ENCODE peak calls at places on chromosomes 13 and 19, in four cellular contexts. One of them, this sample, is unnamed.

GRCh38 chr19:5038631-5039271 is 69.8 kb downstream of the KDM4B start:
- DNase-seq in fibroblast of villous mesenchyme: no peak
- DNase-seq in lower lobe of right lung: no peak
- DNase-seq in stimulated activated CD4-positive, alpha-beta T cell treated with anti-CD3 and anti-CD28 coated beads, Interleukin-12 subunit alpha, Interleukin-12 subunit beta, amount 100 ng/mL, for 4 hours: no peak
- DNase-seq in this sample: no peak

GRCh38 chr13:89721216-89721615 is 1626.3 kb upstream of the MIR17HG start:
- DNase-seq in fibroblast of villous mesenchyme: no peak
- DNase-seq in lower lobe of right lung: no peak
- DNase-seq in stimulated activated CD4-positive, alpha-beta T cell treated with anti-CD3 and anti-CD28 coated beads, Interleukin-12 subunit alpha, Interleukin-12 subunit beta, amount 100 ng/mL, for 4 hours: no peak
- DNase-seq in this sample: no peak

GRCh38 chr13:51785592-51786424 is 18.2 kb downstream of the DHRS12 start:
- DNase-seq in fibroblast of villous mesenchyme: peak; percentile 76
- DNase-seq in lower lobe of right lung: no peak
- DNase-seq in stimulated activated CD4-positive, alpha-beta T cell treated with anti-CD3 and anti-CD28 coated beads, Interleukin-12 subunit alpha, Interleukin-12 subunit beta, amount 100 ng/mL, for 4 hours: no peak
- DNase-seq in this sample: no peak

GRCh38 chr19:7395793-7396192 is 47.1 kb downstream of the ARHGEF18 start:
- DNase-seq in fibroblast of villous mesenchyme: peak; percentile 24
- DNase-seq in lower lobe of right lung: no peak
- DNase-seq in stimulated activated CD4-positive, alpha-beta T cell treated with anti-CD3 and anti-CD28 coated beads, Interleukin-12 subunit alpha, Interleukin-12 subunit beta, amount 100 ng/mL, for 4 hours: no peak
- DNase-seq in this sample: no peak

GRCh38 chr19:55384576-55385235 is 614 bp upstream of the TMEM238 start:
- DNase-seq in fibroblast of villous mesenchyme: no peak
- DNase-seq in lower lobe of right lung: peak; percentile 66
- DNase-seq in stimulated activated CD4-positive, alpha-beta T cell treated with anti-CD3 and anti-CD28 coated beads, Interleukin-12 subunit alpha, Interleukin-12 subunit beta, amount 100 ng/mL, for 4 hours: peak; percentile 37
- DNase-seq in this sample: peak; percentile 44

GRCh38 chr19:4803736-4804695 is 12.5 kb downstream of the FEM1A start:
- DNase-seq in fibroblast of villous mesenchyme: peak; percentile 54
- DNase-seq in lower lobe of right lung: peak; percentile 68
- DNase-seq in stimulated activated CD4-positive, alpha-beta T cell treated with anti-CD3 and anti-CD28 coated beads, Interleukin-12 subunit alpha, Interleukin-12 subunit beta, amount 100 ng/mL, for 4 hours: peak; percentile 63
- DNase-seq in this sample: peak; percentile 56

GRCh38 chr13:39362652-39363390 is 240.2 kb downstream of the LHFPL6 start:
- DNase-seq in fibroblast of villous mesenchyme: no peak
- DNase-seq in lower lobe of right lung: no peak
- DNase-seq in stimulated activated CD4-positive, alpha-beta T cell treated with anti-CD3 and anti-CD28 coated beads, Interleukin-12 subunit alpha, Interleukin-12 subunit beta, amount 100 ng/mL, for 4 hours: no peak
- DNase-seq in this sample: no peak

GRCh38 chr13:99796175-99796819 is 175.3 kb downstream of the ZIC5 start:
- DNase-seq in fibroblast of villous mesenchyme: peak; percentile 42
- DNase-seq in lower lobe of right lung: no peak
- DNase-seq in stimulated activated CD4-positive, alpha-beta T cell treated with anti-CD3 and anti-CD28 coated beads, Interleukin-12 subunit alpha, Interleukin-12 subunit beta, amount 100 ng/mL, for 4 hours: no peak
- DNase-seq in this sample: no peak

GRCh38 chr19:43439183-43440063 is 24.7 kb downstream of the TEX101 start:
- DNase-seq in fibroblast of villous mesenchyme: no peak
- DNase-seq in lower lobe of right lung: no peak
- DNase-seq in stimulated activated CD4-positive, alpha-beta T cell treated with anti-CD3 and anti-CD28 coated beads, Interleukin-12 subunit alpha, Interleukin-12 subunit beta, amount 100 ng/mL, for 4 hours: no peak
- DNase-seq in this sample: no peak

GRCh38 chr19:29714953-29715694 is at the start of gene C19orf12:
- DNase-seq in fibroblast of villous mesenchyme: peak; percentile 45
- DNase-seq in lower lobe of right lung: peak; percentile 76
- DNase-seq in stimulated activated CD4-positive, alpha-beta T cell treated with anti-CD3 and anti-CD28 coated beads, Interleukin-12 subunit alpha, Interleukin-12 subunit beta, amount 100 ng/mL, for 4 hours: peak; percentile 65
- DNase-seq in this sample: peak; percentile 75

GRCh38 chr19:5470264-5470671 is 15.1 kb downstream of the ZNRF4 start:
- DNase-seq in fibroblast of villous mesenchyme: no peak
- DNase-seq in lower lobe of right lung: no peak
- DNase-seq in stimulated activated CD4-positive, alpha-beta T cell treated with anti-CD3 and anti-CD28 coated beads, Interleukin-12 subunit alpha, Interleukin-12 subunit beta, amount 100 ng/mL, for 4 hours: no peak
- DNase-seq in this sample: no peak

GRCh38 chr13:107562222-107562621 is 653.1 kb downstream of the LIG4 start:
- DNase-seq in fibroblast of villous mesenchyme: no peak
- DNase-seq in lower lobe of right lung: no peak
- DNase-seq in stimulated activated CD4-positive, alpha-beta T cell treated with anti-CD3 and anti-CD28 coated beads, Interleukin-12 subunit alpha, Interleukin-12 subunit beta, amount 100 ng/mL, for 4 hours: no peak
- DNase-seq in this sample: no peak

GRCh38 chr13:27868639-27869435 is 51.0 kb upstream of the PDX1 start:
- DNase-seq in fibroblast of villous mesenchyme: peak; percentile 18
- DNase-seq in lower lobe of right lung: no peak
- DNase-seq in stimulated activated CD4-positive, alpha-beta T cell treated with anti-CD3 and anti-CD28 coated beads, Interleukin-12 subunit alpha, Interleukin-12 subunit beta, amount 100 ng/mL, for 4 hours: no peak
- DNase-seq in this sample: no peak

GRCh38 chr13:49690133-49690989 is 925 bp downstream of the EBPL start:
- DNase-seq in fibroblast of villous mesenchyme: peak; percentile 84
- DNase-seq in lower lobe of right lung: no peak
- DNase-seq in stimulated activated CD4-positive, alpha-beta T cell treated with anti-CD3 and anti-CD28 coated beads, Interleukin-12 subunit alpha, Interleukin-12 subunit beta, amount 100 ng/mL, for 4 hours: no peak
- DNase-seq in this sample: no peak

GRCh38 chr13:72384879-72385278 is 342.6 kb downstream of the MZT1 start:
- DNase-seq in fibroblast of villous mesenchyme: peak; percentile 16
- DNase-seq in lower lobe of right lung: no peak
- DNase-seq in stimulated activated CD4-positive, alpha-beta T cell treated with anti-CD3 and anti-CD28 coated beads, Interleukin-12 subunit alpha, Interleukin-12 subunit beta, amount 100 ng/mL, for 4 hours: no peak
- DNase-seq in this sample: no peak

GRCh38 chr13:42649761-42650289 is 75.9 kb downstream of the TNFSF11 start:
- DNase-seq in fibroblast of villous mesenchyme: no peak
- DNase-seq in lower lobe of right lung: no peak
- DNase-seq in stimulated activated CD4-positive, alpha-beta T cell treated with anti-CD3 and anti-CD28 coated beads, Interleukin-12 subunit alpha, Interleukin-12 subunit beta, amount 100 ng/mL, for 4 hours: no peak
- DNase-seq in this sample: no peak

GRCh38 chr13:63449549-63449948 is 2033.9 kb upstream of the PCDH20 start:
- DNase-seq in fibroblast of villous mesenchyme: no peak
- DNase-seq in lower lobe of right lung: no peak
- DNase-seq in stimulated activated CD4-positive, alpha-beta T cell treated with anti-CD3 and anti-CD28 coated beads, Interleukin-12 subunit alpha, Interleukin-12 subunit beta, amount 100 ng/mL, for 4 hours: no peak
- DNase-seq in this sample: no peak

GRCh38 chr13:112833551-112834257 is 135.3 kb upstream of the MCF2L start:
- DNase-seq in fibroblast of villous mesenchyme: no peak
- DNase-seq in lower lobe of right lung: peak; percentile 9
- DNase-seq in stimulated activated CD4-positive, alpha-beta T cell treated with anti-CD3 and anti-CD28 coated beads, Interleukin-12 subunit alpha, Interleukin-12 subunit beta, amount 100 ng/mL, for 4 hours: no peak
- DNase-seq in this sample: no peak

GRCh38 chr19:2145831-2146241 is 5.5 kb downstream of the AP3D1 start:
- DNase-seq in fibroblast of villous mesenchyme: no peak
- DNase-seq in lower lobe of right lung: no peak
- DNase-seq in stimulated activated CD4-positive, alpha-beta T cell treated with anti-CD3 and anti-CD28 coated beads, Interleukin-12 subunit alpha, Interleukin-12 subunit beta, amount 100 ng/mL, for 4 hours: no peak
- DNase-seq in this sample: no peak

GRCh38 chr19:51552996-51553725 is 17.9 kb upstream of the ZNF175 start:
- DNase-seq in fibroblast of villous mesenchyme: peak; percentile 60
- DNase-seq in lower lobe of right lung: peak; percentile 71
- DNase-seq in stimulated activated CD4-positive, alpha-beta T cell treated with anti-CD3 and anti-CD28 coated beads, Interleukin-12 subunit alpha, Interleukin-12 subunit beta, amount 100 ng/mL, for 4 hours: peak; percentile 43
- DNase-seq in this sample: no peak

GRCh38 chr13:113906566-113906965 is 42.7 kb upstream of the GAS6 start:
- DNase-seq in fibroblast of villous mesenchyme: no peak
- DNase-seq in lower lobe of right lung: no peak
- DNase-seq in stimulated activated CD4-positive, alpha-beta T cell treated with anti-CD3 and anti-CD28 coated beads, Interleukin-12 subunit alpha, Interleukin-12 subunit beta, amount 100 ng/mL, for 4 hours: no peak
- DNase-seq in this sample: peak; percentile 4

GRCh38 chr13:97945792-97946419 is 7.6 kb upstream of the IPO5 start:
- DNase-seq in fibroblast of villous mesenchyme: no peak
- DNase-seq in lower lobe of right lung: no peak
- DNase-seq in stimulated activated CD4-positive, alpha-beta T cell treated with anti-CD3 and anti-CD28 coated beads, Interleukin-12 subunit alpha, Interleukin-12 subunit beta, amount 100 ng/mL, for 4 hours: no peak
- DNase-seq in this sample: no peak

GRCh38 chr19:2050349-2050990 is 574 bp downstream of the MKNK2 start:
- DNase-seq in fibroblast of villous mesenchyme: no peak
- DNase-seq in lower lobe of right lung: no peak
- DNase-seq in stimulated activated CD4-positive, alpha-beta T cell treated with anti-CD3 and anti-CD28 coated beads, Interleukin-12 subunit alpha, Interleukin-12 subunit beta, amount 100 ng/mL, for 4 hours: no peak
- DNase-seq in this sample: no peak

GRCh38 chr13:51380269-51380668 is 40.8 kb downstream of the SERPINE3 start:
- DNase-seq in fibroblast of villous mesenchyme: no peak
- DNase-seq in lower lobe of right lung: no peak
- DNase-seq in stimulated activated CD4-positive, alpha-beta T cell treated with anti-CD3 and anti-CD28 coated beads, Interleukin-12 subunit alpha, Interleukin-12 subunit beta, amount 100 ng/mL, for 4 hours: no peak
- DNase-seq in this sample: no peak

GRCh38 chr13:42798118-42798517 is 16.7 kb downstream of the FAM216B start:
- DNase-seq in fibroblast of villous mesenchyme: no peak
- DNase-seq in lower lobe of right lung: no peak
- DNase-seq in stimulated activated CD4-positive, alpha-beta T cell treated with anti-CD3 and anti-CD28 coated beads, Interleukin-12 subunit alpha, Interleukin-12 subunit beta, amount 100 ng/mL, for 4 hours: no peak
- DNase-seq in this sample: no peak

GRCh38 chr13:27442071-27442647 is 8.2 kb downstream of the MTIF3 start:
- DNase-seq in fibroblast of villous mesenchyme: no peak
- DNase-seq in lower lobe of right lung: no peak
- DNase-seq in stimulated activated CD4-positive, alpha-beta T cell treated with anti-CD3 and anti-CD28 coated beads, Interleukin-12 subunit alpha, Interleukin-12 subunit beta, amount 100 ng/mL, for 4 hours: peak; percentile 13
- DNase-seq in this sample: no peak

GRCh38 chr13:31424130-31424729 is 224.5 kb downstream of the B3GLCT start:
- DNase-seq in fibroblast of villous mesenchyme: peak; percentile 79
- DNase-seq in lower lobe of right lung: peak; percentile 74
- DNase-seq in stimulated activated CD4-positive, alpha-beta T cell treated with anti-CD3 and anti-CD28 coated beads, Interleukin-12 subunit alpha, Interleukin-12 subunit beta, amount 100 ng/mL, for 4 hours: peak; percentile 32
- DNase-seq in this sample: no peak

GRCh38 chr19:22617614-22618325 is 16.4 kb upstream of the ZNF492 start:
- DNase-seq in fibroblast of villous mesenchyme: no peak
- DNase-seq in lower lobe of right lung: no peak
- DNase-seq in stimulated activated CD4-positive, alpha-beta T cell treated with anti-CD3 and anti-CD28 coated beads, Interleukin-12 subunit alpha, Interleukin-12 subunit beta, amount 100 ng/mL, for 4 hours: no peak
- DNase-seq in this sample: no peak

GRCh38 chr13:113161433-113161832 is 3.0 kb downstream of the PROZ start:
- DNase-seq in fibroblast of villous mesenchyme: no peak
- DNase-seq in lower lobe of right lung: no peak
- DNase-seq in stimulated activated CD4-positive, alpha-beta T cell treated with anti-CD3 and anti-CD28 coated beads, Interleukin-12 subunit alpha, Interleukin-12 subunit beta, amount 100 ng/mL, for 4 hours: no peak
- DNase-seq in this sample: no peak

GRCh38 chr13:98447881-98448641 is 128.8 kb downstream of the STK24 start:
- DNase-seq in fibroblast of villous mesenchyme: peak; percentile 28
- DNase-seq in lower lobe of right lung: no peak
- DNase-seq in stimulated activated CD4-positive, alpha-beta T cell treated with anti-CD3 and anti-CD28 coated beads, Interleukin-12 subunit alpha, Interleukin-12 subunit beta, amount 100 ng/mL, for 4 hours: no peak
- DNase-seq in this sample: no peak

GRCh38 chr19:1343026-1343425 is 40.7 kb upstream of the NDUFS7 start:
- DNase-seq in fibroblast of villous mesenchyme: peak; percentile 47
- DNase-seq in lower lobe of right lung: no peak
- DNase-seq in stimulated activated CD4-positive, alpha-beta T cell treated with anti-CD3 and anti-CD28 coated beads, Interleukin-12 subunit alpha, Interleukin-12 subunit beta, amount 100 ng/mL, for 4 hours: no peak
- DNase-seq in this sample: no peak

GRCh38 chr13:112072531-112073244 is 5.7 kb downstream of the SOX1 start:
- DNase-seq in fibroblast of villous mesenchyme: no peak
- DNase-seq in lower lobe of right lung: no peak
- DNase-seq in stimulated activated CD4-positive, alpha-beta T cell treated with anti-CD3 and anti-CD28 coated beads, Interleukin-12 subunit alpha, Interleukin-12 subunit beta, amount 100 ng/mL, for 4 hours: no peak
- DNase-seq in this sample: no peak

This sample was measured in activated CD4-positive, CD25-positive, alpha-beta regulatory T cell treated with anti-CD3 and anti-CD28 coated beads, Interleukin-2, amount 50 U/mL, for 72 hours.